ENCODE peak calls at places on chromosomes 6 and 20, in ten cellular contexts. V, L, O, P, Y, H, C, E, R and B are unnamed samples.

GRCh38 chr6:89351632-89352328 is 742 bp downstream of the UBE2J1 start:
- DNase-seq in P (no peak), R (no peak), Y (no peak), E (no peak), O (no peak), L (no peak), H (peak; percentile 4), C (no peak), V (peak; percentile 53), B (no peak)

GRCh38 chr20:5056801-5057599 is 55.7 kb upstream of the SLC23A2 start:
- DNase-seq in E (peak; percentile 77), V (peak; percentile 64), Y (no peak), P (peak; percentile 74), C (peak; percentile 35), R (peak; percentile 57), L (peak; percentile 46), H (peak; percentile 36), O (no peak), B (peak; percentile 41)

GRCh38 chr6:2876210-2877056 is 26.7 kb downstream of the SERPINB9 start:
- DNase-seq in R (peak; percentile 12), V (peak; percentile 70), P (no peak), L (peak; percentile 81), H (peak; percentile 95), C (peak; percentile 87), O (peak; percentile 64), E (peak; percentile 63), Y (peak; percentile 60), B (no peak)

GRCh38 chr20:53032021-53033001 is 60.2 kb downstream of the TSHZ2 start:
- DNase-seq in P (no peak), O (no peak), H (peak; percentile 95), C (peak; percentile 97), Y (peak; percentile 59), L (peak; percentile 25), R (no peak), V (no peak), E (peak; percentile 66), B (no peak)

GRCh38 chr6:134515976-134516375 is 198.1 kb upstream of the SGK1 start:
- DNase-seq in E (no peak), O (no peak), V (no peak), L (no peak), C (no peak), H (peak; percentile 92), P (no peak), R (no peak), Y (no peak), B (no peak)

GRCh38 chr6:33085627-33086026 is 9.8 kb downstream of the HLA-DPB1 start:
- DNase-seq in R (no peak), P (no peak), E (no peak), L (no peak), C (no peak), O (no peak), H (no peak), V (no peak), Y (no peak), B (no peak)

GRCh38 chr6:113632220-113632864 is 224.8 kb upstream of the MARCKS start:
- DNase-seq in E (peak; percentile 27), H (peak; percentile 91), P (no peak), R (peak; percentile 5), Y (no peak), C (peak; percentile 94), L (peak; percentile 88), V (no peak), O (no peak), B (no peak)

GRCh38 chr6:113564401-113565161 is 292.6 kb upstream of the MARCKS start:
- DNase-seq in Y (peak; percentile 77), H (peak; percentile 98), R (peak; percentile 54), L (peak; percentile 92), V (peak; percentile 91), O (peak; percentile 83), P (no peak), C (peak; percentile 99), E (peak; percentile 67), B (no peak)

DNA sequence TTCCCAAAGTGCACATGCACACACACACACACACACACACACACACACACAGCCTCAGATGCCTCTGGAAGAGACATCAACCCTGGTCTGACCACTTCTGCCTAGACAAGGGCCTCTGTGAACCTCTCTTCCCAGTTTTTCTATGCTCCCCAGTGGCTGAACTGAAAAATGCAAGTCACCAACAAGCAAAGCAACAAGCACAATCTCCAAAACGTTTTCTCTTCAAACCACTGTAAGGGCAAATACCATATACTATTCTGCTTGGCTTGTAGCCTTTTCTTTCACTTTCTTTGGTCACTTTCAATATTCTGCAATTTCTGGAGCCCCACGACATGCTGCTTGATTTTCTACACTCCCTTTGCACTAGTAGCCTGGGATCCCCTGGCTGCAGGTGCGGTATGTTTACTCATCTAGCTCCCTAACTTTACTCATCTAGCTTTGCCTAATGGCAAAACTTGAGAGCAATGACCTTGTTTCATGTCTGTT is 121.4 kb upstream of the DST start:
- DNase-seq in E (no peak), L (peak; percentile 53), O (peak; percentile 27), R (no peak), H (peak; percentile 69), C (peak; percentile 54), V (peak; percentile 70), P (no peak), Y (no peak), B (no peak)
- TF ChIP-seq CTCF in E (peak; percentile 30), L (peak; percentile 35), O (peak; percentile 46), R (peak; percentile 51), H (peak; percentile 60), C (peak; percentile 47), V (peak; percentile 55), P (peak; percentile 26), Y (no peak), B (no peak)

GRCh38 chr20:22456109-22456508 is 128.3 kb downstream of the FOXA2 start:
- DNase-seq in O (peak; percentile 94), V (peak; percentile 88), P (no peak), C (no peak), E (no peak), R (no peak), Y (no peak), L (no peak), H (no peak), B (no peak)

GRCh38 chr20:22450540-22450939 is 133.8 kb downstream of the FOXA2 start:
- DNase-seq in O (no peak), E (no peak), H (no peak), Y (no peak), V (no peak), R (no peak), L (no peak), P (no peak), C (no peak), B (no peak)

GRCh38 chr20:22452442-22453011 is 131.8 kb downstream of the FOXA2 start:
- DNase-seq in H (no peak), C (no peak), P (no peak), O (no peak), E (no peak), V (no peak), L (no peak), Y (no peak), R (no peak), B (no peak)

GRCh38 chr20:22455259-22455658 is 129.1 kb downstream of the FOXA2 start:
- DNase-seq in P (no peak), Y (no peak), R (no peak), E (no peak), C (no peak), H (no peak), L (no peak), O (no peak), V (no peak), B (no peak)

DNA sequence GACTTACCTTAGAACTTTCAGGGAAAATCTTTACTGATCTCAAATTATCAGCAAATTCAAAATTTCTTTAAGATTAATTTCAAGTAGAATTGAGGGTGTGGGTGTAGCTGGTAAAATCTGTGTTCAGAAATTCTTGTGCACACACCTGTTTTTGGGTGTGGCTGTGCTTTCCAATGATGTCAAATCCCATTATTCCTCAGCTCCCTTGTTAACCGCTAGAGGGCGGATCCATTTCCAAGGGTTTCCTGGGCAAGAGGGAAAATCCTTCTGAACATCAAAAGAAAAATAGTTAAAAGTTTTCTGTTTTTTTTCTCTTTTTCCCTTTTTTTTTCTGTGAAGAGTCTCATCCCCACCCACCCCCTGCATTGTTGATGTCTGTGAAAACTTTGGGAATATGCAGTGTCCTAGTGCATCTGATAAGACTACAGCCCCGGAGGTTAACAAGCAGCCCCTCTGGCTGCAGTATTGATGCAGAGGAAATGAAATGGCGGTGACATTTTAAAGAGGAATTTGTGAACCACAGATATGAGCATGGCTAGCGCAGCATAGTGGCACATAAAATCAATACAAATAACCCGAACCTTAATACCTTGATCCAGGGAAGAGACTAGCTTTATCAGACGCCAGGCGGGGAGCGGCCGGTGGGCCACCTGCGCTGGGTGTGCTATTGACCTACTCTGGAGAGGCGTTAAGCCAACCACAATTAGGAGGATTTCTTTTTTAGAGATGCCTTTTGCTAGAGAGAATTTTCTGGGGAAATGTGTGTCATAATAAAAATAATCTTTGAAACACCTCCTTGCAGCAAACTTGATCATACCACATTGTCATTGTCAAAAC is 130.9 kb downstream of the FOXA2 start:
- DNase-seq in Y (no peak), C (peak; percentile 12), L (no peak), V (peak; percentile 64), H (peak; percentile 26), O (peak; percentile 51), P (no peak), E (no peak), R (no peak), B (no peak)
- TF ChIP-seq CTCF in Y (peak; percentile 11), C (peak; percentile 74), L (peak; percentile 42), V (peak; percentile 92), H (peak; percentile 68), O (peak; percentile 88), P (no peak), E (no peak), R (peak; percentile 80), B (no peak)

GRCh38 chr6:117188627-117189201 is 76.6 kb upstream of the VGLL2 start:
- DNase-seq in Y (no peak), P (no peak), R (no peak), C (no peak), E (no peak), O (peak; percentile 24), H (no peak), V (peak; percentile 47), L (no peak), B (no peak)
- TF ChIP-seq CTCF in Y (no peak), P (no peak), R (peak; percentile 65), C (peak; percentile 27), E (no peak), O (peak; percentile 78), H (peak; percentile 32), V (peak; percentile 90), L (peak; percentile 27), B (no peak)

GRCh38 chr20:33178726-33179125 is 10.8 kb downstream of the BPIFA2 start:
- DNase-seq in R (no peak), E (no peak), P (no peak), H (no peak), V (peak; percentile 63), O (peak; percentile 62), C (no peak), L (no peak), Y (no peak), B (no peak)

GRCh38 chr20:33177866-33178265 is 9.9 kb downstream of the BPIFA2 start:
- DNase-seq in Y (no peak), E (no peak), R (no peak), C (no peak), V (no peak), L (no peak), P (no peak), H (no peak), O (no peak), B (no peak)

GRCh38 chr20:33183292-33183691 is 15.3 kb downstream of the BPIFA2 start:
- DNase-seq in Y (no peak), E (no peak), P (no peak), V (peak; percentile 32), O (no peak), R (no peak), H (no peak), L (no peak), C (no peak), B (no peak)

GRCh38 chr20:33180169-33180568 is 12.2 kb downstream of the BPIFA2 start:
- DNase-seq in O (no peak), L (no peak), E (no peak), V (no peak), C (no peak), P (no peak), R (no peak), H (no peak), Y (no peak), B (no peak)

DNA sequence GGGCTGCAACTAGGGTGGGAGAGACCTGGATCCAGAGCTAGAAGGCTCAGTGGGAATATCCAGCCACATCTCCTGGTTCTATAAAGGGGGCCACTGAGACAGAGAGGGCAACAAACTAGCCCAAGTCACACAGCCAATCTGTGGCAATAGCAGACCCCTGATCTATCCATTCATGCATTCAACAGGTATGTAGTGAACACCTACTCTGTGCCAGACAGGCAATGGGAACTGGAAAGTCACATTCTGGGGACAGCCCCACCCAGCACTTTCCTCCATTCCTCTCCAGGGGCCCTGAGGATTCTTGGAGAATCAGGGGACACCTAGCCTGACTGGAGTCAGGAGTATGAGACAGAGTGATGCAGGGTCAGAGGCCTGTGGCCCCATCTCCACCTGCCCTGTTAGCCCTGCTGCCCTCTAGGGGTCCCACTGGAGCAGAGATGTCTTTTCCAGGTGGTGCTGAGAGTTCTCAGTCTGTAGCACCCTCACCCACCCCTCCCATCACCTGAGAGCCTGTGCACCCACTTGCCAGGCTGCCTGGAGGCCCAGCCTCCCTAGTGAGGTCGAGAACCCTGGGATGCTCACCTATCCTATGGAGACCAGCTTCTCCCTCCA is 13.6 kb downstream of the BPIFA2 start:
- DNase-seq in R (no peak), P (no peak), Y (no peak), C (no peak), E (no peak), V (peak; percentile 56), O (no peak), L (no peak), H (no peak), B (no peak)
- TF ChIP-seq CTCF in R (no peak), P (no peak), Y (no peak), C (no peak), E (no peak), V (peak; percentile 39), O (peak; percentile 27), L (no peak), H (no peak), B (no peak)